ENCODE peak calls at places on chromosomes 2 and 18, in five cellular contexts. L is mesothelial cell of epicardium, T is Peyer's patch, K is adrenal gland, H is astrocyte of the spinal cord. M is an unnamed sample.

GRCh38 chr2:127541849-127542630 is 6.6 kb downstream of the MYO7B start:
- DNase-seq in L (no peak), T (no peak), H (no peak), K (no peak), M (no peak)

GRCh38 chr2:29819570-29819969 is 101.8 kb downstream of the ALK start:
- DNase-seq in H (no peak), L (no peak), K (no peak), T (no peak), M (no peak)

GRCh38 chr18:75407468-75408437 is 19.8 kb downstream of the SMIM21 start:
- DNase-seq in K (no peak), T (no peak), L (no peak), H (peak), M (no peak)

GRCh38 chr18:23822590-23823385 is 133.5 kb downstream of the LAMA3 start:
- DNase-seq in K (no peak), H (peak), L (no peak), T (no peak), M (no peak)

GRCh38 chr2:84830758-84831500 is 50.0 kb downstream of the TRABD2A start:
- DNase-seq in H (no peak), T (no peak), K (no peak), L (no peak), M (no peak)

GRCh38 chr2:239312081-239312501 is 88.7 kb downstream of the HDAC4 start:
- DNase-seq in L (no peak), H (no peak), K (no peak), T (no peak), M (peak)

GRCh38 chr2:44770221-44771187 is 171.0 kb upstream of the SIX3 start:
- DNase-seq in H (no peak), K (no peak), L (no peak), T (no peak), M (no peak)

GRCh38 chr2:225122582-225123486 is 80.6 kb upstream of the DOCK10 start:
- DNase-seq in H (peak), K (peak), L (no peak), T (no peak), M (no peak)

GRCh38 chr2:207093234-207093633 is 72.5 kb downstream of the KLF7 start:
- DNase-seq in T (no peak), L (no peak), K (no peak), H (no peak), M (no peak)

GRCh38 chr2:127104166-127104660 is 2.7 kb downstream of the BIN1 start:
- DNase-seq in L (peak), K (peak), T (peak), H (no peak), M (no peak)

GRCh38 chr2:155546715-155547555 is 785.6 kb downstream of the NR4A2 start:
- DNase-seq in T (no peak), H (peak), L (no peak), K (no peak), M (no peak)

GRCh38 chr2:69241039-69241586 is 145.9 kb downstream of the GFPT1 start:
- DNase-seq in K (no peak), H (no peak), L (no peak), T (no peak), M (no peak)

DNA sequence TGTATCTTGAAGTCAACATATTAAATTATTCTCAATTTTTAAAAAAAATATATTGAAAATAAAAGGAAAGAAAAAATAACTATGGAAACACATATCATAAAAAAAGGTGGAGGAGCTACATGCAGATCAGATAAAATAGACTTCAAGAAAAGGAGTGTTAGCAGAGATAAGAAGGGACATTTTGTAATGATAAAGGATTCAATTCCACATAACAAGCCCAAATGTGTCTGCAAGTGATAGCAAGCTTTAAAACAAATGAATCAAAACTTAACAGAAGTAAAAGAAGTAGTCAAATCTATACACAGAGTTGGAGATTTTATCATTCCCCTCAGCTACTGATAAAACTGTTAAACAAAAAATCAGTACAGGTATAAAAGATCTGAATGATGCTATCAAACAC is 74.9 kb downstream of the TTC32 start:
- DNase-seq in T (no peak), H (no peak), K (no peak), L (no peak), M (no peak)
- TF ChIP-seq CTCF in T (no peak), H (no peak), K (no peak), L (no peak), M (no peak)

GRCh38 chr2:108534577-108535379 is 508 bp downstream of the LIMS1 start:
- DNase-seq in K (peak), T (peak), H (peak), L (peak), M (peak)
- TF ChIP-seq CTCF in K (no peak), T (no peak), H (no peak), L (no peak), M (no peak)

GRCh38 chr2:205719864-205720263 is 37.6 kb downstream of the NRP2 start:
- DNase-seq in L (no peak), T (no peak), H (no peak), K (no peak), M (no peak)

GRCh38 chr2:205723174-205723573 is 40.9 kb downstream of the NRP2 start:
- DNase-seq in L (no peak), T (no peak), K (no peak), H (no peak), M (no peak)

GRCh38 chr2:205722538-205722878 is 40.2 kb downstream of the NRP2 start:
- DNase-seq in L (no peak), K (no peak), T (no peak), H (no peak), M (no peak)

GRCh38 chr2:205720451-205720902 is 38.2 kb downstream of the NRP2 start:
- DNase-seq in T (no peak), L (no peak), K (no peak), H (no peak), M (no peak)

DNA sequence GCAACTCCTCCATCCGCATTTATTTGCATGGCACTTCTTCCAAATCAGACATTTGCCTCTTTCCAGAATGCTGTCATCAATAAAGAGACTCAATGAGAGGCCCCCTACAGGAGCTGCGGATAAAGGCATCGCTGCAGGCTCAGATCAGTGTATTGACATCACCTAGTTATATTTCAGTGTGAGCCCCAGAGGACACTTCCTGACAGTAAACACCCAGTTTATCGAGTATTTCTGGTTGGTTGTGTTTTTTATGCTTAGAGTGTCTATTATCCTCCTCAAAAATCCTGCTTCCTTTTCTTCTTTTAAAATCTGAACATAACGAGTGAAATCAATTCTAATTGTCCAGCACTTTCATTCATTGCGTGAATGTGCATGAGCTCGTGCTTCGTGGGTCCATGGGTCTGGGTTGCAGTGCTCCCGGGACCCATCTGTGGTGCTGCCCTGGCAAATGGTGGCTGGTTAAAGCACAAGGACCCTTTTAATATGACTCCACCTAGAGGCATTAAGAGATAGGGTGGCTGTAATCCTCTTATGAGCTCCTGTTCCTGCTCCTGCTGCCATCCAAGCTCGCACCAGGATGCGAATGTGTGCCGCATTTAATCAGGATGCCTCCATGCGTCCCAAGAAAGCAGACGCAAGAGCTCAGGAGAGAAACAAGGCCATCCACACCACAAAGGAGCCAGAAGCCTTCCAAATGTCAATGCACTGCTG is 38.9 kb downstream of the NRP2 start:
- DNase-seq in H (no peak), K (no peak), L (no peak), T (no peak), M (no peak)
- TF ChIP-seq CTCF in H (peak), K (no peak), L (peak), T (no peak), M (peak)

DNA sequence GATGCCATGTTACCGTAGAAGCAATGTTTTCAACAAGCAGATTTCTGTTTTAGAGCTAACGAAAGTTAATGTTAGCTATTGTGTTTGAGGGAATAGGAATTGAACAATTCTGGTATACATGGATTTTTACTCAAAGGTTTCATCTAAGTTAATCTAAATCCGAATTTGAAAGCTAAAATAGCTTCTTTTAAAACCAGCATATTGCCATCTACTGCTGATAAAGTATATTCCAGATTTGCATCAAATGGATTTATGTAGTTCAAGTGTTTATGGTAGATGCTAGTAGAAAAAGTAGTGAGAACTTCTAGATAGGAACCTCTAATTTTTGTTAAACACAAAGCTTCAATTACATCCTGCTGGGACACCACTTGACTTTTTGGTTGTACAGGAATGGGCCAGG is 1569.5 kb upstream of the NXPH2 start:
- DNase-seq in K (no peak), T (no peak), L (no peak), H (no peak), M (no peak)
- TF ChIP-seq CTCF in K (no peak), T (peak), L (no peak), H (no peak), M (no peak)

M was measured in progenitor cell of endocrine pancreas.